ENCODE peak calls at places on chromosomes 1 and 21, in four cellular contexts. One of them, this sample, is unnamed.

GRCh38 chr1:27970401-27970800 is 10.6 kb downstream of the XKR8 start:
- DNase-seq in left ventricle myocardium inferior: no peak
- DNase-seq in trophoblast cell: no peak
- DNase-seq in adrenal gland: peak
- DNase-seq in this sample: no peak

GRCh38 chr1:204307334-204307883 is 52.3 kb downstream of the PLEKHA6 start:
- DNase-seq in left ventricle myocardium inferior: peak
- DNase-seq in trophoblast cell: peak
- DNase-seq in adrenal gland: no peak
- DNase-seq in this sample: no peak

GRCh38 chr1:167059045-167059728 is 31.0 kb downstream of the GPA33 start:
- DNase-seq in left ventricle myocardium inferior: peak
- DNase-seq in trophoblast cell: peak
- DNase-seq in adrenal gland: peak
- DNase-seq in this sample: peak

GRCh38 chr1:19374402-19374801 is 62.3 kb downstream of the SLC66A1 start:
- DNase-seq in left ventricle myocardium inferior: no peak
- DNase-seq in trophoblast cell: no peak
- DNase-seq in adrenal gland: no peak
- DNase-seq in this sample: no peak

GRCh38 chr1:161117681-161118581 is at the start of the genes NIT1 and PFDN2:
- DNase-seq in left ventricle myocardium inferior: peak
- DNase-seq in trophoblast cell: peak
- DNase-seq in adrenal gland: peak
- DNase-seq in this sample: peak

GRCh38 chr1:36520771-36521420 is 38.2 kb upstream of the CSF3R start:
- DNase-seq in left ventricle myocardium inferior: no peak
- DNase-seq in trophoblast cell: no peak
- DNase-seq in adrenal gland: no peak
- DNase-seq in this sample: no peak

GRCh38 chr1:15618685-15619525 is 1.6 kb downstream of the DDI2 start:
- DNase-seq in left ventricle myocardium inferior: no peak
- DNase-seq in trophoblast cell: peak
- DNase-seq in adrenal gland: no peak
- DNase-seq in this sample: peak

GRCh38 chr1:243585982-243586381 is 264.1 kb downstream of the AKT3 start:
- DNase-seq in left ventricle myocardium inferior: no peak
- DNase-seq in trophoblast cell: no peak
- DNase-seq in adrenal gland: no peak
- DNase-seq in this sample: no peak

GRCh38 chr1:223363057-223363855 is 720 bp downstream of the SUSD4 start:
- DNase-seq in left ventricle myocardium inferior: peak
- DNase-seq in trophoblast cell: no peak
- DNase-seq in adrenal gland: peak
- DNase-seq in this sample: peak

GRCh38 chr1:230270185-230270939 is 155.8 kb downstream of the PGBD5 start:
- DNase-seq in left ventricle myocardium inferior: no peak
- DNase-seq in trophoblast cell: no peak
- DNase-seq in adrenal gland: peak
- DNase-seq in this sample: no peak

GRCh38 chr21:26148071-26148470 is 22.5 kb downstream of the APP start:
- DNase-seq in left ventricle myocardium inferior: no peak
- DNase-seq in trophoblast cell: no peak
- DNase-seq in adrenal gland: no peak
- DNase-seq in this sample: peak

GRCh38 chr1:220884109-220884980 is 5.1 kb downstream of the HLX start:
- DNase-seq in left ventricle myocardium inferior: no peak
- DNase-seq in trophoblast cell: no peak
- DNase-seq in adrenal gland: no peak
- DNase-seq in this sample: no peak

GRCh38 chr21:28615276-28615675 is 377.4 kb downstream of the LTN1 start:
- DNase-seq in left ventricle myocardium inferior: no peak
- DNase-seq in trophoblast cell: peak
- DNase-seq in adrenal gland: no peak
- DNase-seq in this sample: no peak

GRCh38 chr1:67724928-67725560 is 40.0 kb downstream of the GADD45A start:
- DNase-seq in left ventricle myocardium inferior: peak
- DNase-seq in trophoblast cell: no peak
- DNase-seq in adrenal gland: peak
- DNase-seq in this sample: no peak

GRCh38 chr21:45202889-45203288 is 84.8 kb downstream of the POFUT2 start:
- DNase-seq in left ventricle myocardium inferior: no peak
- DNase-seq in trophoblast cell: no peak
- DNase-seq in adrenal gland: no peak
- DNase-seq in this sample: no peak

GRCh38 chr1:32897082-32898049 is 3.8 kb downstream of the TMEM54 start:
- DNase-seq in left ventricle myocardium inferior: no peak
- DNase-seq in trophoblast cell: no peak
- DNase-seq in adrenal gland: no peak
- DNase-seq in this sample: no peak

GRCh38 chr1:159991513-159991912 is 37.5 kb upstream of the SLAMF9 start:
- DNase-seq in left ventricle myocardium inferior: no peak
- DNase-seq in trophoblast cell: no peak
- DNase-seq in adrenal gland: no peak
- DNase-seq in this sample: no peak

GRCh38 chr1:179953974-179954493 is 576 bp upstream of the CEP350 start:
- DNase-seq in left ventricle myocardium inferior: no peak
- DNase-seq in trophoblast cell: peak
- DNase-seq in adrenal gland: peak
- DNase-seq in this sample: no peak

GRCh38 chr1:101267082-101267481 is 30.3 kb downstream of the S1PR1 start:
- DNase-seq in left ventricle myocardium inferior: no peak
- DNase-seq in trophoblast cell: no peak
- DNase-seq in adrenal gland: no peak
- DNase-seq in this sample: no peak

GRCh38 chr1:164721037-164721496 is 162.1 kb downstream of the PBX1 start:
- DNase-seq in left ventricle myocardium inferior: no peak
- DNase-seq in trophoblast cell: no peak
- DNase-seq in adrenal gland: no peak
- DNase-seq in this sample: no peak

GRCh38 chr1:240194120-240194519 is 102.4 kb downstream of the FMN2 start:
- DNase-seq in left ventricle myocardium inferior: no peak
- DNase-seq in trophoblast cell: no peak
- DNase-seq in adrenal gland: no peak
- DNase-seq in this sample: no peak

GRCh38 chr1:11940260-11940921 is 5.9 kb downstream of the PLOD1 start:
- DNase-seq in left ventricle myocardium inferior: peak
- DNase-seq in trophoblast cell: no peak
- DNase-seq in adrenal gland: peak
- DNase-seq in this sample: no peak

GRCh38 chr1:41354956-41355355 is 6.3 kb upstream of the FOXO6 start:
- DNase-seq in left ventricle myocardium inferior: no peak
- DNase-seq in trophoblast cell: no peak
- DNase-seq in adrenal gland: no peak
- DNase-seq in this sample: no peak

GRCh38 chr1:166858726-166859419 is 17.2 kb downstream of the TADA1 start:
- DNase-seq in left ventricle myocardium inferior: no peak
- DNase-seq in trophoblast cell: no peak
- DNase-seq in adrenal gland: no peak
- DNase-seq in this sample: no peak

GRCh38 chr1:53369761-53370160 is 41.9 kb upstream of the LRP8 start:
- DNase-seq in left ventricle myocardium inferior: no peak
- DNase-seq in trophoblast cell: no peak
- DNase-seq in adrenal gland: no peak
- DNase-seq in this sample: no peak

GRCh38 chr1:34167091-34167788 is 2.2 kb upstream of the CSMD2 start:
- DNase-seq in left ventricle myocardium inferior: no peak
- DNase-seq in trophoblast cell: no peak
- DNase-seq in adrenal gland: no peak
- DNase-seq in this sample: no peak
- H3K4me3 ChIP-seq in left ventricle myocardium inferior: no peak
- H3K4me3 ChIP-seq in trophoblast cell: no peak
- H3K4me3 ChIP-seq in adrenal gland: no peak
- H3K4me3 ChIP-seq in this sample: no peak

GRCh38 chr1:158931055-158931737 is at the start of gene PYHIN1:
- DNase-seq in left ventricle myocardium inferior: no peak
- DNase-seq in trophoblast cell: no peak
- DNase-seq in adrenal gland: no peak
- DNase-seq in this sample: no peak
- H3K4me3 ChIP-seq in left ventricle myocardium inferior: no peak
- H3K4me3 ChIP-seq in trophoblast cell: no peak
- H3K4me3 ChIP-seq in adrenal gland: no peak
- H3K4me3 ChIP-seq in this sample: no peak

GRCh38 chr1:26161408-26162219 is 2.7 kb downstream of the FAM110D start:
- DNase-seq in left ventricle myocardium inferior: peak
- DNase-seq in trophoblast cell: peak
- DNase-seq in adrenal gland: peak
- DNase-seq in this sample: no peak

GRCh38 chr1:26162220-26162703 is 3.4 kb downstream of the FAM110D start:
- DNase-seq in left ventricle myocardium inferior: no peak
- DNase-seq in trophoblast cell: no peak
- DNase-seq in adrenal gland: no peak
- DNase-seq in this sample: no peak

GRCh38 chr1:26158271-26159112 is at the start of gene FAM110D:
- DNase-seq in left ventricle myocardium inferior: peak
- DNase-seq in trophoblast cell: no peak
- DNase-seq in adrenal gland: no peak
- DNase-seq in this sample: no peak

GRCh38 chr1:26160527-26161407 is 1.9 kb downstream of the FAM110D start:
- DNase-seq in left ventricle myocardium inferior: no peak
- DNase-seq in trophoblast cell: no peak
- DNase-seq in adrenal gland: no peak
- DNase-seq in this sample: no peak

DNA sequence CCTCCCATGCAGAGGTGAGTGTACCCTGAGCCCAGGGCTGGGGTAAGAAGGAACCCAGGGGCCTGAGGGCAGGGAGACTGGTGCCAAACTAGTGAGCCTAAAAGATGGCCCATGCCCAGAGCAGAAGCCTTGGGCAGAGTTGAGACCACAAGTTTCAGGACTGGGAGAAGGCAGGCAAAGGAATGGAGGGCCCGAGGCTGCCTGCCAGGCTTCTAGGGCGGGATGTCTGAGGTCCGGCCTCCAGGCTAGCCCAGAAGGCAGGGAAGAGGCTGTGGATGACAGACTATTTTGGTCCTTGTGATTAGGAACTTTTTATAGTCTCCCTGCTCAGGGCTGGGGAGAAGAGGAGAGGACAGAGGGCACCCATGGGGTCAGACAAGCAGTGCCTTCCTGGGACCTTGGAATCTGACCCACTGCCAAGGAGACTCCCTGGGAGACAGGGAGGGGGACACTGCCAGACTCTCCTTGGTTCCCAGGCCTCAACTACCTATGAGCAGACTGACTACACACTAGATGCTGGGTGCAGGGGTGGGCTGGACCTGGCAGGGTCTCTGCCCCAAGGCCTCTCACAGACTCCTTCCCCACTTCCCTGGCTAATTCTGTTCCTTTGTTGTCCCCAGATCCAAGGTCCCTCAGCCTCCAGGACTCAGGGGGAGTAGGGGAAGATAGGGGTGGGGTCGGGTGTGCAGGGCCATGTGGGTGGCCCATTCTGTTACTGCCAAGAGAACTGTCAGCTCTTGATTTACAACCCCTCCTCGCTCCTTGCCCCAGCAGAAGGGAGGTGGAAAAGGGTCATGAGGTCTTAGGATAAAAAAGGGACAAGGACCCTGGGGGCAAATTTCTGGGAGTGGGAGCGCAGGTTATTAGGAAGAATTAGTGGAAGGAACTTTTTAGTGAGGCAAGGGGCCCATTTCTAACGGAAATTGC is 497 bp downstream of the FAM110D start:
- DNase-seq in left ventricle myocardium inferior: peak
- DNase-seq in trophoblast cell: no peak
- DNase-seq in adrenal gland: no peak
- DNase-seq in this sample: no peak
- H3K4me3 ChIP-seq in left ventricle myocardium inferior: peak
- H3K4me3 ChIP-seq in trophoblast cell: no peak
- H3K4me3 ChIP-seq in adrenal gland: no peak
- H3K4me3 ChIP-seq in this sample: no peak

GRCh38 chr1:219153741-219154140 is 19.9 kb upstream of the LYPLAL1 start:
- DNase-seq in left ventricle myocardium inferior: no peak
- DNase-seq in trophoblast cell: no peak
- DNase-seq in adrenal gland: no peak
- DNase-seq in this sample: no peak

GRCh38 chr1:219150913-219151312 is 22.8 kb upstream of the LYPLAL1 start:
- DNase-seq in left ventricle myocardium inferior: no peak
- DNase-seq in trophoblast cell: no peak
- DNase-seq in adrenal gland: no peak
- DNase-seq in this sample: no peak

GRCh38 chr1:219155140-219155539 is 18.5 kb upstream of the LYPLAL1 start:
- DNase-seq in left ventricle myocardium inferior: no peak
- DNase-seq in trophoblast cell: no peak
- DNase-seq in adrenal gland: no peak
- DNase-seq in this sample: no peak

GRCh38 chr1:219151467-219151866 is 22.2 kb upstream of the LYPLAL1 start:
- DNase-seq in left ventricle myocardium inferior: no peak
- DNase-seq in trophoblast cell: no peak
- DNase-seq in adrenal gland: no peak
- DNase-seq in this sample: no peak

DNA sequence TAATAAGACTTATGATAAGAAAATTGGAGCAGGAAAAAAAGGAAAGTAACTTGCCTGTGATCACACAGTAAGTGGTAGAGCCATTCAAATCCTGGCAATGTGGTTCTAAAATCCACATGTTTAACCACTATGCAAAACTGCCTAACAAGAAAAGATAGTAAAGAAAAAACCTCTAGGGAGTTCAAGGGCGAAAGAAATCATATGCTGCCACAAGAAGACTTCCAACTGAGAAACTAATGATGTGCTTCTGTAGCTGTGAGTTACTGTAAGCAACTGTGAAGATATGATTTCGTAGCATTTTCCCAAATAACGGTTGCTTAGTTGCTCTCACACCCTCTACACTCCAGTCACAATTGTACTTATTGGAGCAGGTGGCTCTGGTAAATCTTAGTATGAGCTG is 20.9 kb upstream of the LYPLAL1 start:
- DNase-seq in left ventricle myocardium inferior: no peak
- DNase-seq in trophoblast cell: no peak
- DNase-seq in adrenal gland: no peak
- DNase-seq in this sample: no peak
- H3K4me3 ChIP-seq in left ventricle myocardium inferior: no peak
- H3K4me3 ChIP-seq in trophoblast cell: no peak
- H3K4me3 ChIP-seq in adrenal gland: no peak
- H3K4me3 ChIP-seq in this sample: no peak

This sample was measured in PC-9.